ENCODE peak calls at places on chromosomes 12 and 14, in five cellular contexts. C is naive thymus-derived CD8-positive, alpha-beta T cell; K is NCI-H1436; W is Calu3; Q is T-helper 1 cell. R is an unnamed sample.

GRCh38 chr12:10101042-10101579 is 2.3 kb upstream of the CLEC1A start:
- DNase-seq in C (no peak), K (no peak), W (no peak), Q (no peak), R (no peak)

GRCh38 chr14:59832663-59833294 is 37.8 kb downstream of the RTN1 start:
- DNase-seq in C (no peak), K (no peak), W (no peak), Q (no peak), R (no peak)

GRCh38 chr12:33012226-33012625 is 115.6 kb upstream of the PKP2 start:
- DNase-seq in C (no peak), K (no peak), W (peak), Q (no peak), R (no peak)

GRCh38 chr12:110343114-110343513 is 60.4 kb downstream of the ANAPC7 start:
- DNase-seq in C (no peak), K (no peak), W (no peak), Q (no peak), R (no peak)

GRCh38 chr12:19757317-19757877 is 318.1 kb downstream of the AEBP2 start:
- DNase-seq in C (no peak), K (peak), W (no peak), Q (no peak), R (peak)

GRCh38 chr12:84910549-84911241 is 1.9 kb downstream of the SLC6A15 start:
- DNase-seq in C (no peak), K (no peak), W (no peak), Q (no peak), R (peak)

GRCh38 chr12:88251798-88252197 is 109.7 kb downstream of the TMTC3 start:
- DNase-seq in C (no peak), K (no peak), W (no peak), Q (no peak), R (no peak)

GRCh38 chr12:22617630-22618029 is 7.3 kb upstream of the ETNK1 start:
- DNase-seq in C (no peak), K (no peak), W (no peak), Q (no peak), R (no peak)

GRCh38 chr12:106774808-106775524 is 484 bp downstream of the RIC8B start:
- DNase-seq in C (no peak), K (no peak), W (no peak), Q (no peak), R (no peak)

GRCh38 chr14:103436533-103436932 is 51.3 kb downstream of the MARK3 start:
- DNase-seq in C (no peak), K (no peak), W (no peak), Q (no peak), R (no peak)

GRCh38 chr14:85417396-85417795 is 112.5 kb upstream of the FLRT2 start:
- DNase-seq in C (no peak), K (no peak), W (no peak), Q (no peak), R (no peak)

GRCh38 chr14:99333214-99333613 is 61.2 kb upstream of the BCL11B start:
- DNase-seq in C (no peak), K (no peak), W (no peak), Q (no peak), R (no peak)

GRCh38 chr12:42590324-42590934 is 883 bp upstream of the PRICKLE1 start:
- DNase-seq in C (no peak), K (no peak), W (peak), Q (no peak), R (no peak)

GRCh38 chr14:64654072-64654899 is 49.9 kb upstream of the PLEKHG3 start:
- DNase-seq in C (no peak), K (no peak), W (peak), Q (no peak), R (peak)

GRCh38 chr12:69476276-69477017 is 6.3 kb downstream of the FRS2 start:
- DNase-seq in C (no peak), K (peak), W (no peak), Q (no peak), R (no peak)

GRCh38 chr12:79983969-79984629 is 49.2 kb upstream of the PPP1R12A start:
- DNase-seq in C (no peak), K (no peak), W (no peak), Q (no peak), R (peak)

GRCh38 chr14:45531022-45531421 is 278.0 kb upstream of the MIS18BP1 start:
- DNase-seq in C (no peak), K (no peak), W (no peak), Q (no peak), R (no peak)

GRCh38 chr12:113162102-113163029 is 12.8 kb downstream of the CFAP73 start:
- DNase-seq in C (no peak), K (no peak), W (no peak), Q (no peak), R (no peak)

GRCh38 chr14:64702493-64703392 is 1.5 kb upstream of the PLEKHG3 start:
- DNase-seq in C (no peak), K (peak), W (peak), Q (peak), R (no peak)

GRCh38 chr12:94169495-94169894 is 21.1 kb downstream of the PLXNC1 start:
- DNase-seq in C (no peak), K (no peak), W (no peak), Q (no peak), R (no peak)

GRCh38 chr12:13024151-13024946 is 19.8 kb upstream of the FAM234B start:
- DNase-seq in C (no peak), K (no peak), W (no peak), Q (no peak), R (no peak)

GRCh38 chr12:31118347-31118830 is 44.7 kb downstream of the DDX11 start:
- DNase-seq in C (no peak), K (peak), W (no peak), Q (no peak), R (peak)

GRCh38 chr14:75372260-75372659 is 55.6 kb upstream of the JDP2 start:
- DNase-seq in C (no peak), K (no peak), W (no peak), Q (no peak), R (no peak)

GRCh38 chr14:19947413-19948090 is 16.8 kb downstream of the OR4K1 start:
- DNase-seq in C (no peak), K (no peak), W (no peak), Q (no peak), R (no peak)

GRCh38 chr14:21308479-21309237 is 28.8 kb downstream of the RPGRIP1 start:
- DNase-seq in C (peak), K (peak), W (peak), Q (peak), R (peak)

GRCh38 chr14:101992708-101993107 is 28.3 kb downstream of the DYNC1H1 start:
- DNase-seq in C (no peak), K (no peak), W (no peak), Q (no peak), R (no peak)

GRCh38 chr12:116547955-116548471 is 11.2 kb upstream of the MAP1LC3B2 start:
- DNase-seq in C (no peak), K (no peak), W (no peak), Q (no peak), R (no peak)

GRCh38 chr12:120394483-120395367 is 25.8 kb upstream of the MSI1 start:
- DNase-seq in C (no peak), K (peak), W (peak), Q (no peak), R (peak)

GRCh38 chr12:11016937-11017336 is 5.5 kb downstream of the TAS2R19 start:
- DNase-seq in C (no peak), K (no peak), W (no peak), Q (no peak), R (no peak)

R was measured in NCI-H774.